ENCODE peak calls at places on chromosome 13, in four cellular contexts. T, M, B and F are unnamed samples.

GRCh38 chr13:26698392-26699196 is 62.0 kb downstream of the GPR12 start:
- DNase-seq in M (peak), T (peak), B (peak), F (peak)

GRCh38 chr13:110308377-110309158 is 1.5 kb downstream of the COL4A2 start:
- DNase-seq in T (peak), B (peak), M (peak), F (peak)

GRCh38 chr13:92573467-92574057 is 653.0 kb upstream of the GPC6 start:
- DNase-seq in T (no peak), M (no peak), B (peak), F (peak)

GRCh38 chr13:66657165-66657895 is 572.8 kb downstream of the PCDH9 start:
- DNase-seq in T (peak), B (peak), M (peak), F (peak)

GRCh38 chr13:48938308-48938943 is 37.3 kb upstream of the FNDC3A start:
- DNase-seq in B (no peak), T (no peak), M (no peak), F (no peak)

GRCh38 chr13:113548171-113548641 is 36.3 kb upstream of the TFDP1 start:
- DNase-seq in T (no peak), B (peak), M (no peak), F (peak)

GRCh38 chr13:31927219-31927653 is 104.3 kb upstream of the FRY start:
- DNase-seq in B (no peak), T (no peak), M (no peak), F (no peak)

GRCh38 chr13:21813110-21813509 is 142.2 kb downstream of the FGF9 start:
- DNase-seq in T (no peak), B (no peak), M (no peak), F (no peak)

GRCh38 chr13:51636349-51636890 is 52.2 kb downstream of the WDFY2 start:
- DNase-seq in B (no peak), T (no peak), M (no peak), F (no peak)

GRCh38 chr13:39956036-39956435 is 300.6 kb downstream of the COG6 start:
- DNase-seq in M (peak), T (no peak), B (no peak), F (no peak)

GRCh38 chr13:35824395-35824794 is 306.8 kb downstream of the DCLK1 start:
- DNase-seq in T (no peak), B (no peak), M (no peak), F (no peak)

GRCh38 chr13:95317037-95317989 is 16.1 kb upstream of the ABCC4 start:
- DNase-seq in B (peak), T (peak), M (no peak), F (peak)

GRCh38 chr13:46010148-46010547 is 42.4 kb downstream of the ZC3H13 start:
- DNase-seq in M (no peak), T (no peak), B (peak), F (peak)
- TF ChIP-seq CTCF in M (peak), T (no peak), B (peak), F (peak)

GRCh38 chr13:79401259-79402071 is 4.6 kb downstream of the RBM26 start:
- DNase-seq in T (no peak), M (no peak), B (no peak), F (no peak)

GRCh38 chr13:79404361-79404760 is 1.7 kb downstream of the RBM26 start:
- DNase-seq in T (no peak), B (peak), M (no peak), F (no peak)

GRCh38 chr13:79402679-79403078 is 3.4 kb downstream of the RBM26 start:
- DNase-seq in T (no peak), B (no peak), M (no peak), F (no peak)

GRCh38 chr13:79402074-79402635 is 3.9 kb downstream of the RBM26 start:
- DNase-seq in T (no peak), M (no peak), B (peak), F (no peak)

GRCh38 chr13:79403113-79403512 is 2.9 kb downstream of the RBM26 start:
- DNase-seq in T (no peak), B (no peak), M (no peak), F (no peak)
- H3K4me3 ChIP-seq in T (no peak), B (no peak), M (no peak), F (peak)

GRCh38 chr13:41505209-41505835 is 48.0 kb downstream of the RGCC start:
- DNase-seq in M (peak), T (no peak), B (peak), F (peak)
- TF ChIP-seq CTCF in M (no peak), T (no peak), B (no peak), F (no peak)

GRCh38 chr13:24505756-24506155 is 6.8 kb downstream of the PARP4 start:
- DNase-seq in T (no peak), B (no peak), M (no peak), F (no peak)
- H3K4me3 ChIP-seq in T (no peak), B (no peak), M (no peak), F (no peak)

GRCh38 chr13:23514076-23514475 is 56.1 kb upstream of the TNFRSF19 start:
- DNase-seq in T (no peak), M (no peak), B (no peak), F (no peak)

GRCh38 chr13:23513460-23513859 is 56.8 kb upstream of the TNFRSF19 start:
- DNase-seq in M (no peak), B (no peak), T (no peak), F (peak)

GRCh38 chr13:23510979-23511735 is 59.1 kb upstream of the TNFRSF19 start:
- DNase-seq in B (peak), M (peak), T (no peak), F (peak)

GRCh38 chr13:23515116-23515515 is 55.1 kb upstream of the TNFRSF19 start:
- DNase-seq in M (no peak), T (no peak), B (no peak), F (no peak)

DNA sequence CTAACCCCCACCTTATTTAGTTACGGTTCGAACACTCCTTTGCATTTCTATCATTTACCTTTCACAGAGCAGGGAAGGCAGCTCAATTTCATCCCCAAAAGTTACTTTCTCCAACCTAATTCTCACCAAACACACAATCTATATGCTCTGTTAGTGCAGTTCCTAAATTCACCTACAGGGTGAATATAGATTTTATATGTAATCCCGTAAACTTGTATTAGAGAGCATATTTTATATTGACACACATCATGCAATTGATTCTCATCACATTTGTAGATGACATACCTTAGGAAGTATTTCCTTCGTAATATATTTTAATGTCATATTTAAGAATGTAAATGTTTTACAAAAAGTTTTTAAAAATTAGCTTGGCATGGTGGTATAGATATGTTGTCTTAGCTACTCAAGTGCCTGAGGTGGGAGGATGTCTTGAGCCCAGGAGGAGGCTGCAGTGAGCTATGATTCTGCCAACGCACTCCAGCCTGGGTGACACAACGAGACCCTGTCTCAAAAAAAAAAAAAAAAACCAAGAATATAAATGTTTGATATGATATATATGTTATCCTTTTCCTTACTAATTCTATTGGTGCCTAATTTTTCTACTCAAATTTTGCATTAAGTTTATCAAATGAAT is 57.3 kb upstream of the TNFRSF19 start:
- DNase-seq in B (no peak), M (no peak), T (no peak), F (no peak)
- TF ChIP-seq CTCF in B (peak), M (peak), T (no peak), F (peak)